ENCODE peak calls at places on chromosomes 1 and 21, in nine cellular contexts. F, M, R, P, V, A, D, L and S are unnamed samples.

GRCh38 chr1:183238071-183238470 is 52.0 kb downstream of the LAMC2 start:
- DNase-seq in P (no peak), D (no peak), M (peak), V (peak), F (no peak), L (no peak), A (peak), R (peak), S (no peak)

GRCh38 chr1:244314921-244315544 is 136.7 kb downstream of the ADSS2 start:
- DNase-seq in V (no peak), L (no peak), P (no peak), A (no peak), R (no peak), M (no peak), F (no peak), D (no peak), S (no peak)

GRCh38 chr1:220019071-220019470 is 27.2 kb downstream of the EPRS1 start:
- DNase-seq in A (no peak), L (no peak), M (no peak), V (no peak), R (no peak), D (no peak), P (no peak), F (no peak), S (no peak)

GRCh38 chr1:8871965-8872399 is 6.5 kb downstream of the ENO1 start:
- DNase-seq in R (no peak), L (no peak), V (no peak), A (no peak), F (no peak), M (peak), D (no peak), P (no peak), S (no peak)

GRCh38 chr1:190494451-190494850 is 16.8 kb upstream of the BRINP3 start:
- DNase-seq in R (no peak), L (no peak), D (no peak), V (no peak), F (no peak), M (no peak), P (peak), A (peak), S (no peak)

GRCh38 chr21:29639366-29640232 is 300.2 kb downstream of the GRIK1 start:
- DNase-seq in A (no peak), D (no peak), M (no peak), L (no peak), V (no peak), P (no peak), F (no peak), R (no peak), S (no peak)

GRCh38 chr1:27004471-27005165 is 8.0 kb downstream of the TENT5B start:
- DNase-seq in P (no peak), A (no peak), F (no peak), V (no peak), L (no peak), D (no peak), R (no peak), M (peak), S (no peak)

GRCh38 chr1:106926748-106927582 is 129.5 kb upstream of the PRMT6 start:
- DNase-seq in L (no peak), A (peak), F (no peak), D (no peak), R (no peak), P (peak), M (peak), V (no peak), S (peak)

GRCh38 chr1:168636200-168636599 is 59.8 kb downstream of the XCL1 start:
- DNase-seq in L (no peak), R (no peak), P (peak), V (no peak), M (peak), A (no peak), F (no peak), D (no peak), S (peak)

GRCh38 chr1:93829061-93829460 is 49.9 kb downstream of the DNTTIP2 start:
- DNase-seq in A (no peak), P (no peak), M (no peak), D (no peak), F (no peak), L (no peak), R (no peak), V (no peak), S (no peak)

GRCh38 chr1:16087733-16088132 is 14.3 kb upstream of the FAM131C start:
- DNase-seq in L (no peak), P (no peak), V (no peak), D (no peak), A (no peak), M (no peak), R (no peak), F (no peak), S (no peak)

GRCh38 chr1:226912587-226913176 is 27.4 kb upstream of the COQ8A start:
- DNase-seq in F (peak), R (no peak), A (no peak), L (no peak), P (peak), V (no peak), M (peak), D (peak), S (peak)

GRCh38 chr21:21196848-21197247 is 198.6 kb downstream of the NCAM2 start:
- DNase-seq in P (no peak), V (no peak), D (no peak), L (no peak), A (no peak), F (no peak), M (no peak), R (no peak), S (no peak)